ENCODE peak calls at places on chromosomes 11 and 22, in six cellular contexts. I is prostate gland, N is uterus, K is HCT116, W is H1, R is Peyer's patch. T is an unnamed sample.

GRCh38 chr11:83056204-83056603 is 15.5 kb downstream of the RAB30 start:
- DNase-seq in I (no peak), N (no peak), K (no peak), W (no peak), R (no peak), T (no peak)

GRCh38 chr22:50245214-50246072 is 620 bp upstream of the TUBGCP6 start:
- DNase-seq in I (no peak), N (no peak), K (no peak), W (no peak), R (no peak), T (no peak)

GRCh38 chr11:130650456-130651068 is 202.1 kb downstream of the ADAMTS15 start:
- DNase-seq in I (no peak), N (no peak), K (no peak), W (no peak), R (no peak), T (no peak)

GRCh38 chr22:40421941-40422340 is 51.5 kb downstream of the SGSM3 start:
- DNase-seq in I (no peak), N (no peak), K (no peak), W (no peak), R (no peak), T (no peak)

GRCh38 chr11:120339394-120339890 is 3.2 kb downstream of the ARHGEF12 start:
- DNase-seq in I (peak; percentile 35), N (no peak), K (no peak), W (no peak), R (no peak), T (no peak)

GRCh38 chr22:39220897-39221850 is 23.6 kb downstream of the PDGFB start:
- DNase-seq in I (no peak), N (no peak), K (no peak), W (no peak), R (peak; percentile 20), T (no peak)

GRCh38 chr11:67438121-67438902 is 830 bp upstream of the PTPRCAP start:
- DNase-seq in I (no peak), N (no peak), K (no peak), W (no peak), R (no peak), T (no peak)

GRCh38 chr11:77505956-77506355 is 32.1 kb upstream of the PAK1 start:
- DNase-seq in I (peak; percentile 53), N (no peak), K (no peak), W (no peak), R (no peak), T (no peak)

GRCh38 chr11:16373768-16374167 is 17.4 kb upstream of the SOX6 start:
- DNase-seq in I (no peak), N (no peak), K (no peak), W (no peak), R (no peak), T (no peak)

GRCh38 chr11:32932196-32932595 is 39.6 kb downstream of the QSER1 start:
- DNase-seq in I (no peak), N (no peak), K (no peak), W (no peak), R (no peak), T (no peak)

GRCh38 chr11:107908211-107908610 is 20.0 kb upstream of the RAB39A start:
- DNase-seq in I (no peak), N (no peak), K (no peak), W (no peak), R (no peak), T (no peak)

GRCh38 chr22:19848298-19849224 is 6.1 kb downstream of the GNB1L start:
- DNase-seq in I (no peak), N (no peak), K (peak; percentile 32), W (no peak), R (peak; percentile 82), T (peak; percentile 32)

GRCh38 chr11:63804259-63804658 is 9.0 kb upstream of the SPINDOC start:
- DNase-seq in I (peak; percentile 88), N (no peak), K (peak; percentile 37), W (no peak), R (no peak), T (no peak)

GRCh38 chr11:116541460-116541859 is 231.3 kb downstream of the BUD13 start:
- DNase-seq in I (no peak), N (no peak), K (no peak), W (no peak), R (no peak), T (no peak)

GRCh38 chr11:35928688-35929087 is 15.2 kb upstream of the LDLRAD3 start:
- DNase-seq in I (no peak), N (no peak), K (no peak), W (no peak), R (no peak), T (no peak)

GRCh38 chr11:1071571-1072115 is 3.0 kb upstream of the MUC2 start:
- DNase-seq in I (no peak), N (peak; percentile 16), K (no peak), W (peak; percentile 41), R (no peak), T (no peak)

GRCh38 chr11:18010977-18011586 is 1.8 kb downstream of the SERGEF start:
- DNase-seq in I (no peak), N (no peak), K (no peak), W (no peak), R (no peak), T (no peak)

GRCh38 chr22:29208502-29208862 is 2.8 kb downstream of the EMID1 start:
- DNase-seq in I (no peak), N (no peak), K (no peak), W (no peak), R (no peak), T (no peak)

GRCh38 chr11:119751281-119752060 is 22.5 kb upstream of the NECTIN1 start:
- DNase-seq in I (peak; percentile 27), N (no peak), K (no peak), W (no peak), R (no peak), T (no peak)

GRCh38 chr22:45451988-45452387 is 38.5 kb downstream of the RIBC2 start:
- DNase-seq in I (no peak), N (peak; percentile 72), K (no peak), W (no peak), R (no peak), T (no peak)

GRCh38 chr22:45448431-45448830 is 34.9 kb downstream of the RIBC2 start:
- DNase-seq in I (no peak), N (peak; percentile 82), K (no peak), W (no peak), R (no peak), T (no peak)

GRCh38 chr22:45450101-45450785 is 36.8 kb downstream of the RIBC2 start:
- DNase-seq in I (no peak), N (no peak), K (no peak), W (no peak), R (no peak), T (no peak)

GRCh38 chr22:45452565-45453449 is 39.3 kb downstream of the RIBC2 start:
- DNase-seq in I (no peak), N (no peak), K (no peak), W (no peak), R (no peak), T (no peak)

GRCh38 chr22:45450931-45451651 is 37.6 kb downstream of the RIBC2 start:
- DNase-seq in I (peak; percentile 27), N (peak; percentile 78), K (no peak), W (no peak), R (no peak), T (no peak)
- TF ChIP-seq POLR2A in I (no peak), N (no peak), K (no peak), W (no peak), R (no peak), T (no peak)

GRCh38 chr22:22156716-22157499 is 87.7 kb upstream of the VPREB1 start:
- DNase-seq in I (peak; percentile 33), N (no peak), K (peak; percentile 74), W (peak; percentile 69), R (no peak), T (peak; percentile 45)
- TF ChIP-seq POLR2A in I (no peak), N (no peak), K (no peak), W (no peak), R (no peak), T (no peak)

DNA sequence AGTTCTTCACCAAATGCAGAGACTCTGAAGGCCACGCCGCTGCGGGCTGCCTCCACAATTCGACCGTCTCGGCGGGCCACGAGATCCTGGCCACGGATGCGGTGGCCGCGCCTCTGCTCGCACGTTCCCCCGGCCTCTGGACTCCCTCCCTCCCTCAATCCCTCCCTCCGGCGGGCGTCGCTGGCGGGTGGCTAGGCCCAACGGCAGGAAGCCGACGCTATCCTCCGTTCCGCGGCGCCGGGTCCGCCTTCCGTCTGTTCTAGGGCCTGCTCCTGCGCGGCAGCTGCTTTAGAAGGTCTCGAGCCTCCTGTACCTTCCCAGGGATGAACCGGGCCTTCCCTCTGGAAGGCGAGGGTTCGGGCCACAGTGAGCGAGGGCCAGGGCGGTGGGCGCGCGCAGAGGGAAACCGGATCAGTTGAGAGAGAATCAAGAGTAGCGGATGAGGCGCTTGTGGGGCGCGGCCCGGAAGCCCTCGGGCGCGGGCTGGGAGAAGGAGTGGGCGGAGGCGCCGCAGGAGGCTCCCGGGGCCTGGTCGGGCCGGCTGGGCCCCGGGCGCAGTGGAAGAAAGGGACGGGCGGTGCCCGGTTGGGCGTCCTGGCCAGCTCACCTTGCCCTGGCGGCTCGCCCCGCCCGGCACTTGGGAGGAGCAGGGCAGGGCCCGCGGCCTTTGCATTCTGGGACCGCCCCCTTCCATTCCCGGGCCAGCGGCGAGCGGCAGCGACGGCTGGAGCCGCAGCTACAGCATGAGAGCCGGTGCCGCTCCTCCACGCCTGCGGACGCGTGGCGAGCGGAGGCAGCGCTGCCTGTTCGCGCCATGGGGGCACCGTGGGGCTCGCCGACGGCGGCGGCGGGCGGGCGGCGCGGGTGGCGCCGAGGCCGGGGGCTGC is at the start of gene FUT4:
- DNase-seq in I (peak; percentile 88), N (peak; percentile 82), K (peak; percentile 82), W (peak; percentile 89), R (peak; percentile 96), T (peak; percentile 63)
- TF ChIP-seq POLR2A in I (peak; percentile 40), N (peak; percentile 41), K (peak; percentile 52), W (peak; percentile 46), R (peak; percentile 83), T (peak; percentile 59)

GRCh38 chr11:112082729-112083128 is 3.8 kb downstream of the TIMM8B start:
- DNase-seq in I (no peak), N (no peak), K (no peak), W (no peak), R (no peak), T (no peak)

GRCh38 chr11:112087212-112087611 is 539 bp downstream of the SDHD start:
- DNase-seq in I (no peak), N (no peak), K (no peak), W (no peak), R (no peak), T (no peak)

GRCh38 chr11:112085822-112086421 is 634 bp downstream of the TIMM8B start:
- DNase-seq in I (peak; percentile 6), N (peak; percentile 19), K (no peak), W (peak; percentile 50), R (no peak), T (no peak)

DNA sequence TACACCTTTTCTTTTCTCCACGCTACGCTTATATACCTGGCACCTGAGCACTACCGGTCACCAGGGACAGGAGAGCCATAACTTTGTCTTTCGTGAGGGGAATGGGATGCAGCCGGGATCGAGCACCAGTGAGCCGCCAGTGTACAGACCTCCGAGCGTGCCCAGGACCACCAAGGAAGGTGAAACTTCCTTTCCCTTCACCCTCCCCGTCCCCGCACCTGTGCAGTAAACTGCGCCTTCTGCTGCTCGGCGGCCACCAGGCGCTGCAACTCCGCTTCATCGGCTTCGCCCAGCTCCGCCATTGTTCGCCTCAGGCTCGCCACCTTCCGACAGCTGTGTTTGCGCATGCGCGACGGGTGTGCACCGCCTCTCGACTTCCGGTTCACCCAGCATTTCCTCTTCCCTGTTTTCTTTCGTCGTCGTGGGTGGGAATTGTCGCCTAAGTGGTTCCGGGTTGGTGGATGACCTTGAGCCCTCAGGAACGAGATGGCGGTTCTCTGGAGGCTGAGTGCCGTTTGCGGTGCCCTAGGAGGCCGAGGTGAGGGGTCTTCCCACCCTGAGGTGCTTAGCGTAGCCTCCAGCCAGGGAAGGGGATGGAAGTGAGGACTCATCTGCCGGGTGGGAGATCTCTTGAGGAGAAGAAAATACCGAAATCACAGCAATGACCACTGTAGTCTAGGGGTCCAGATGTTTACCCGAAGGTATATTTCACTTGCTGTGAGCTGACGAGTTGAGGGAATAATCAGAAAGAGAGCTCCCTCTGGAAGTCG is at the start of the genes SDHD and TIMM8B:
- DNase-seq in I (peak; percentile 93), N (peak; percentile 96), K (peak; percentile 95), W (peak; percentile 95), R (peak; percentile 96), T (peak; percentile 65)
- TF ChIP-seq POLR2A in I (peak; percentile 53), N (peak; percentile 42), K (peak; percentile 90), W (peak; percentile 61), R (peak; percentile 72), T (peak; percentile 48)

T was measured in H54.